ENCODE peak calls at places on chromosomes 13 and 19, in four cellular contexts. C, B, S and E are unnamed samples.

GRCh38 chr19:35031072-35031881 is 1.0 kb downstream of the SCN1B start:
- DNase-seq in S (peak), B (peak), C (no peak), E (peak)

GRCh38 chr19:38850976-38851621 is 1.3 kb upstream of the HNRNPL start:
- DNase-seq in S (peak), B (no peak), C (peak), E (peak)

GRCh38 chr13:110183925-110184324 is 123.0 kb downstream of the COL4A1 start:
- DNase-seq in B (no peak), S (no peak), C (peak), E (no peak)

GRCh38 chr19:42086770-42087550 is 11.0 kb downstream of the ZNF574 start:
- DNase-seq in B (peak), C (no peak), S (no peak), E (no peak)

GRCh38 chr13:111659236-111659635 is 338.8 kb downstream of the TEX29 start:
- DNase-seq in B (no peak), S (no peak), C (no peak), E (no peak)

GRCh38 chr19:4909172-4909896 is at the start of gene UHRF1:
- DNase-seq in B (peak), S (peak), C (peak), E (no peak)

GRCh38 chr19:33300016-33300981 is 2.0 kb downstream of the CEBPA start:
- DNase-seq in B (no peak), C (peak), S (peak), E (no peak)

GRCh38 chr19:17125052-17125727 is 49.6 kb downstream of the MYO9B start:
- DNase-seq in C (no peak), B (no peak), S (no peak), E (no peak)

GRCh38 chr19:29400917-29401711 is 124.7 kb upstream of the VSTM2B start:
- DNase-seq in B (no peak), S (no peak), C (no peak), E (no peak)

GRCh38 chr13:75637101-75637774 is 1.1 kb downstream of the LMO7 start:
- DNase-seq in S (no peak), C (peak), B (no peak), E (peak)

GRCh38 chr19:2567580-2567979 is 91.7 kb downstream of the GADD45B start:
- DNase-seq in B (no peak), S (no peak), C (no peak), E (peak)

GRCh38 chr13:48906200-48906599 is 69.5 kb upstream of the FNDC3A start:
- DNase-seq in B (no peak), S (no peak), C (no peak), E (no peak)

GRCh38 chr13:95100525-95101121 is 200.6 kb downstream of the ABCC4 start:
- DNase-seq in C (no peak), S (no peak), B (no peak), E (no peak)

GRCh38 chr19:54162241-54162805 is 2.8 kb upstream of the LENG1 start:
- DNase-seq in C (peak), B (peak), S (peak), E (peak)

DNA sequence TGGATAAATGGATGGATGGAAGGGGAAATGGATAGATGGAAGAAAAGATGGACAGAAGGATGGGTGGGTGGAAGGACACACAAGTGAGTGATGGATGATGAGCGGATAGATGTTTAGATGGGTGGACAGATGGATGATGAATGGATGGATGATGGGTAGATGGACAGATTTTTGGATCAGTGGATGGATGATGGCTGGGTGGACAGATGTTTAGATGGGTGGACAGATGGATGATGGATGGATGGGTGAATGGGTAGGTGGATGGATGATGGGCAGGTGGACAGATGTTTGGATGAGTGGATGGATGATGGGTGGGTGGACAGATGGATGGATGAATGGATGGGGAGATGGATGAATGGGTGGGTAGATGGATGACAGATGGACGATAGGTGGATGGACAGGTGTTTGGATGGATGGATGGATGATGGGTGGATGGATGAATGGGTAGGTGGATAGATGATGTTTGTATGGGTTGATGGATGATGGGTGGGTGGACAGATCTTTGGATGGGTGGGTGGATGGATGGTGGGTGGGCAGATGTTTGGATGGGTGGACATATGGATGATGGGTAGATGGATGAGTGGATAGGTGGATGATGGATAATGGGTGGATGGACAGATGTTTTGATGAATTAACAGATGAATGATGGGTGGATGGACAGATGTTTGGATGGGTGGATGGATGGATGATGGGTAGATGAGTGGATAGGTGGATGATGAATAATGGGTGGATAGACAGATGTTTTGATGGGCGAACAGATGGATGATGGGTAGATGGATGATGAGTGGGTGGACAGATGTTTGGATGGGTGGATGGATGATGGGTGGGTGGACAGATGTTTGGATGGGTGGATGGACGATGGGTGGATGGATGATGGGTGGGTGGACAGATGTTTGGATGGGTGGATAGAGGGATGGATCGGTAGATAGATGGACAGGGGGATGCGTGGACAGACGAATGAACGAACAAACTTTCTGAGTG is 39.5 kb downstream of the CERS4 start:
- DNase-seq in S (no peak), B (no peak), C (no peak), E (no peak)
- TF ChIP-seq TEAD4 in S (no peak), B (no peak), C (no peak), E (no peak)

GRCh38 chr13:39602614-39603366 is at the start of gene LHFPL6:
- DNase-seq in S (peak), B (peak), C (peak), E (peak)
- TF ChIP-seq CTCF in S (peak), B (no peak), C (peak), E (no peak)

GRCh38 chr13:113724780-113725315 is 34.2 kb upstream of the TMEM255B start:
- DNase-seq in C (peak), S (peak), B (peak), E (peak)
- TF ChIP-seq TEAD4 in C (no peak), S (no peak), B (no peak), E (no peak)

DNA sequence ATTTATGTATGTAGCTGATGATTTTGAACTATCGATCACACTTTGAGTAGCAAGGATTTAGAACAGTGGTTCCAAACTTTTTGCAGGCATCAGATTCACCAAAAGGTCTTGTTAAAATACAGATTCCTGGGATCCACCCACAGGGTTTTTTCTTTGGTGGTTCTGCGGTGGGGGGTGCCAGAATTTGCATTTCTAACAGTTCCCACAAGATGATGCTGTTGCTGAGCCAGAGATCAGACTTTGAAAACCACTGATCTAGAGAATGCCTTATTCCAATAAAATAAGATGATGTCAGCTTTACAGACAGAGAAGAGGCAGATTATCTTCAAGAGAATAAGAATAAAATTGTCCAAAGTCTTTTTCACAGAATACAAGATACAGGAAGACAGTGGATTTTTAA is 80.9 kb upstream of the SHISA2 start:
- DNase-seq in S (no peak), C (no peak), B (no peak), E (no peak)
- TF ChIP-seq CTCF in S (no peak), C (peak), B (peak), E (no peak)